ENCODE peak calls at places on chromosomes 12 and 14, in nine cellular contexts. G, K, L, X, Y, H, D, V and I are unnamed samples.

GRCh38 chr12:67720383-67720856 is 71.9 kb downstream of the DYRK2 start:
- DNase-seq in V (no peak), K (no peak), G (no peak), X (no peak), H (no peak), D (no peak), L (peak; percentile 67), Y (no peak), I (no peak)

GRCh38 chr12:41745593-41745992 is 399.1 kb downstream of the GXYLT1 start:
- DNase-seq in V (no peak), L (no peak), Y (no peak), H (no peak), X (no peak), G (no peak), D (no peak), K (no peak), I (no peak)

GRCh38 chr14:35669782-35670181 is 135.8 kb downstream of the INSM2 start:
- DNase-seq in G (no peak), L (no peak), D (no peak), X (no peak), V (no peak), Y (no peak), H (peak; percentile 56), K (no peak), I (no peak)

GRCh38 chr12:55446334-55446733 is 2.5 kb downstream of the OR6C2 start:
- DNase-seq in X (no peak), Y (no peak), V (no peak), G (no peak), H (no peak), K (peak; percentile 29), D (no peak), L (no peak), I (no peak)

GRCh38 chr14:64845878-64846277 is 33.8 kb downstream of the SPTB start:
- DNase-seq in K (no peak), V (no peak), L (no peak), G (no peak), X (no peak), Y (no peak), H (no peak), D (no peak), I (no peak)

GRCh38 chr12:13343380-13343779 is 146.9 kb downstream of the EMP1 start:
- DNase-seq in Y (no peak), D (no peak), L (no peak), X (no peak), H (no peak), K (no peak), V (no peak), G (no peak), I (no peak)

GRCh38 chr14:63632932-63633514 is 8.6 kb downstream of the WDR89 start:
- DNase-seq in G (no peak), L (no peak), D (no peak), H (no peak), X (no peak), Y (no peak), K (peak; percentile 9), V (no peak), I (no peak)

GRCh38 chr12:87953257-87953860 is 75.8 kb downstream of the C12orf50 start:
- DNase-seq in D (no peak), V (no peak), H (peak; percentile 15), K (peak; percentile 15), G (no peak), X (no peak), L (no peak), Y (no peak), I (no peak)

GRCh38 chr12:5433081-5433839 is 1.4 kb downstream of the NTF3 start:
- DNase-seq in H (no peak), L (no peak), K (no peak), D (no peak), Y (no peak), V (no peak), G (no peak), X (no peak), I (peak; percentile 88)
- H3K27ac ChIP-seq in H (no peak overlapping the region), L (peak overlapping the region; percentile 34), K (no peak overlapping the region), D (no peak overlapping the region), Y (no peak overlapping the region), V (no peak overlapping the region), G (peak overlapping the region; percentile 27), X (peak overlapping the region; percentile 75), I (peak overlapping the region; percentile 16)

DNA sequence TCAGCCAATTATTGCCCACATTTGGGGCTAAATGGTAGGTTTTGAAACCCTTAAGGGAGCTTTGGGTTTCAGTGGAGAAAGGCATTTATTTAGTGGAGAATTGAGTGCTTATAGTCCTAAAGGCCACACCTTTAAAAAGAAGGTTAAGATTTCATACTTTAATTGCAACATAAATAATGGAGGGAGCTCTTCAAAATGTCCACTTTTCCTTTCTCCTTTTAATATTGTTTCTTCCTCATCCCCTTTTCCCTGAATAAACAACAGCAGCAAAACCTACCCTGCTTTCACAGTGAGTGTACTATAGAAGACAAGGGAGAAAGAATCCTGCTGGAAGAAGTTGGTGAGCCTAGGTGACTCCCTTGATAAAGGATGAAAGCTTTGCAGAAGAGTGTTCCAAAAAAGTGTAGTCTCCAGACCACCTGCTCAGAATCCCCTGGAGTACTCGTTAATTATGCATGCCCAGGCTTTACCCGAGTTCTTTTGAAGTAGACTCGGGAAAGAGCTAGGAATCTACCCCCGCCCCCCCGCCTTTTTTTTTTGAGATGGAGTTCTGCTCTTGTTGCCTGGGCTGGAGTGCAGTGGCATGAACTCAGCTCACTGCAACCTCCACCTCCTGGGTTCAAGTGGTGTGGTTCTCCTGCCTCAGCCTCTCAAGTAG is 11.5 kb upstream of the EID3 start:
- DNase-seq in K (no peak), V (no peak), L (no peak), Y (no peak), G (no peak), D (no peak), X (no peak), H (no peak), I (no peak)
- TF ChIP-seq POLR2AphosphoS5 in K (no peak), V (no peak), L (no peak), Y (no peak), G (no peak), D (no peak), X (no peak), H (no peak), I (no peak)

GRCh38 chr14:95273041-95273978 is 46.4 kb downstream of the CLMN start:
- DNase-seq in L (no peak), Y (peak; percentile 7), H (no peak), X (peak; percentile 50), D (no peak), G (peak; percentile 79), V (no peak), K (peak; percentile 82), I (no peak)

GRCh38 chr14:95272057-95272456 is 47.7 kb downstream of the CLMN start:
- DNase-seq in L (no peak), K (no peak), D (no peak), X (no peak), H (no peak), G (no peak), Y (peak; percentile 7), V (no peak), I (no peak)

GRCh38 chr14:95274874-95275273 is 44.8 kb downstream of the CLMN start:
- DNase-seq in V (no peak), X (no peak), K (no peak), H (no peak), G (no peak), D (no peak), Y (peak; percentile 5), L (no peak), I (no peak)

GRCh38 chr14:95274283-95274682 is 45.4 kb downstream of the CLMN start:
- DNase-seq in D (no peak), K (no peak), G (peak; percentile 76), X (no peak), V (no peak), H (no peak), L (no peak), Y (peak; percentile 16), I (no peak)

GRCh38 chr14:95275507-95275906 is 44.2 kb downstream of the CLMN start:
- DNase-seq in H (no peak), K (no peak), V (no peak), Y (no peak), L (no peak), G (no peak), X (no peak), D (no peak), I (no peak)
- H3K27ac ChIP-seq in H (no peak overlapping the region), K (no peak overlapping the region), V (no peak overlapping the region), Y (no peak overlapping the region), L (no peak overlapping the region), G (peak overlapping the region; percentile 82), X (no peak overlapping the region), D (no peak overlapping the region), I (no peak overlapping the region)

GRCh38 chr12:14880890-14881453 is 4.7 kb downstream of the MGP start:
- DNase-seq in L (no peak), X (no peak), H (no peak), V (no peak), Y (no peak), D (no peak), K (no peak), G (no peak), I (no peak)

GRCh38 chr12:14884458-14884878 is 1.2 kb downstream of the MGP start:
- DNase-seq in D (no peak), L (peak; percentile 95), Y (peak; percentile 76), V (peak; percentile 36), H (peak; percentile 75), G (peak; percentile 83), X (peak; percentile 84), K (no peak), I (peak; percentile 97)

GRCh38 chr12:14885718-14886201 is at the start of gene MGP:
- DNase-seq in D (no peak), Y (peak; percentile 72), X (no peak), V (no peak), H (peak; percentile 35), G (peak; percentile 29), K (no peak), L (peak; percentile 90), I (peak; percentile 94)

GRCh38 chr12:14883663-14884062 is 2.0 kb downstream of the MGP start:
- DNase-seq in H (no peak), G (no peak), D (no peak), V (no peak), X (no peak), Y (no peak), L (no peak), K (no peak), I (no peak)

GRCh38 chr12:14886271-14886670 is 617 bp upstream of the MGP start:
- DNase-seq in X (no peak), G (no peak), D (no peak), Y (no peak), L (no peak), H (no peak), V (no peak), K (no peak), I (no peak)
- TF ChIP-seq POLR2AphosphoS5 in X (no peak), G (no peak), D (no peak), Y (no peak), L (no peak), H (no peak), V (no peak), K (no peak), I (no peak)

DNA sequence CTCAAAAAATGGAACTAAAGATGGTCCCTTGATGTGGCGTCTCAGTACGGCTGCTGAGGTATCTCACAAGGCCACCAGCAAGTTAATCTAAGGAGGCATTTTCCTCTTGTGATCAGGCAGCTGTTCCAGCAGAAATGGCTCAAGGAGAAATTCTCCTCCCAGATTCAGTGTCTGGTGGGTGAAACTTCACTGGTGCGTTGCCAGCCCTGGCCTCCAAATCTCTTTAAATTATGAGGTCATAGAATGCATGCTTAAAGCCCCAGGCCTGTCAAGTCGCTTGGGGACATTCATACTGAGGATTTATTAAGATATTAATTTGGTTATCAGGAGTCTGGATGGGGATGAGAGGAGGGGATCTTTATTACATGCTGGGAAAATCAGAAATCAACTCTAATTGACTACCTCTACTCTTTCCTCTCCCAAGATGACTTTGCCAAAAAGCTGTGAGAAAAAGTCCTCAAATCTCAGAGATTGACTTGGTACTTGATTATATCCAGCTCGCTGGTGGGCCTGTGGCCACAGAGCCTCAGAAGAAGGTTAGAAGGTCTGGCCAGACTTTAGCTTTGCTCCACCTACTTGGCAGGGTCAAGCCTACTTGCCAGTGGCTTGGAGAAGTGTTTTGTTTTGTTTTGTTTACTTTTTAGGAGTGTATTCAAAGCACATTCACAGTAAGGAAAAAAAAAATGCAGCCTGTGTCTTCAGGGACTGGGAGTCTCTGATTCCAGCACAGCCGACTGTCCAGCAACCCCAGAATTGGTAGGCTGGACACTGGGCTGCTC is 73.1 kb downstream of the PPP2R5C start:
- DNase-seq in D (no peak), G (no peak), H (no peak), X (peak; percentile 57), Y (no peak), L (no peak), V (no peak), K (no peak), I (no peak)
- H3K27ac ChIP-seq in D (no peak overlapping the region), G (peak overlapping the region; percentile 59), H (no peak overlapping the region), X (peak overlapping the region; percentile 73), Y (peak overlapping the region; percentile 59), L (peak overlapping the region; percentile 75), V (no peak overlapping the region), K (no peak overlapping the region), I (peak overlapping the region; percentile 65)